ENCODE peak calls at places on chromosomes 7 and 10, in four cellular contexts. L is stimulated activated CD4-positive, alpha-beta T cell treated with anti-CD3 and anti-CD28 coated beads, Interleukin-2, amount 100 ng/mL, for 48 hours; M is stimulated activated CD8-positive, alpha-beta memory T cell treated with anti-CD3 and anti-CD28 coated beads, Interleukin-7, amount 100 ng/mL, for 1 hour; P is NAMALWA. V is an unnamed sample.

GRCh38 chr7:75689246-75690099 is 49.3 kb downstream of the HIP1 start:
- DNase-seq in L (no peak), M (no peak), P (peak), V (no peak)

GRCh38 chr7:151081170-151082101 is 827 bp upstream of the FASTK start:
- DNase-seq in L (no peak), M (no peak), P (no peak), V (peak)

GRCh38 chr7:133649593-133649992 is 396.7 kb downstream of the EXOC4 start:
- DNase-seq in L (no peak), M (no peak), P (no peak), V (no peak)

GRCh38 chr10:103451091-103451801 is 924 bp downstream of the CALHM2 start:
- DNase-seq in L (peak), M (peak), P (no peak), V (no peak)

GRCh38 chr10:100528885-100529472 is 692 bp downstream of the NDUFB8 start:
- DNase-seq in L (no peak), M (no peak), P (peak), V (no peak)

GRCh38 chr10:101008823-101009423 is 9.3 kb downstream of the LZTS2 start:
- DNase-seq in L (no peak), M (no peak), P (no peak), V (no peak)

GRCh38 chr7:106421181-106421762 is 136.5 kb upstream of the NAMPT start:
- DNase-seq in L (no peak), M (no peak), P (no peak), V (peak)

GRCh38 chr10:11114251-11114650 is 96.6 kb downstream of the CELF2 start:
- DNase-seq in L (no peak), M (no peak), P (no peak), V (no peak)

GRCh38 chr10:34739915-34740314 is 75.2 kb downstream of the PARD3 start:
- DNase-seq in L (no peak), M (no peak), P (no peak), V (peak)

GRCh38 chr10:72285972-72286521 is 12.3 kb downstream of the DDIT4 start:
- DNase-seq in L (no peak), M (no peak), P (no peak), V (peak)

GRCh38 chr10:124239134-124239533 is 145.7 kb upstream of the CHST15 start:
- DNase-seq in L (no peak), M (no peak), P (no peak), V (no peak)

GRCh38 chr7:100561491-100562194 is 12.1 kb downstream of the SAP25 start:
- DNase-seq in L (no peak), M (no peak), P (no peak), V (no peak)

GRCh38 chr10:78010278-78010677 is 19.0 kb downstream of the POLR3A start:
- DNase-seq in L (no peak), M (no peak), P (no peak), V (no peak)

GRCh38 chr7:12703881-12704280 is 16.4 kb downstream of the ARL4A start:
- DNase-seq in L (no peak), M (no peak), P (no peak), V (no peak)

GRCh38 chr7:104152468-104152867 is 55.3 kb downstream of the ORC5 start:
- DNase-seq in L (no peak), M (no peak), P (no peak), V (no peak)

V was measured in RCC 7860.